ENCODE peak calls at places on chromosomes 12 and 14, in five cellular contexts. One of them, this sample, is unnamed.

GRCh38 chr14:50910495-50911420 is 33.5 kb downstream of the PYGL start:
- DNase-seq in IMR-90: no peak
- DNase-seq in neuronal stem cell: no peak
- DNase-seq in mesenchymal stem cell: no peak
- DNase-seq in H1: no peak
- DNase-seq in this sample: peak; percentile 75

GRCh38 chr12:46675736-46676135 is 150.1 kb downstream of the SLC38A4 start:
- DNase-seq in IMR-90: peak; percentile 44
- DNase-seq in neuronal stem cell: peak; percentile 41
- DNase-seq in mesenchymal stem cell: peak; percentile 50
- DNase-seq in H1: no peak
- DNase-seq in this sample: no peak

GRCh38 chr12:43861847-43862150 is 25.9 kb downstream of the TMEM117 start:
- DNase-seq in IMR-90: no peak
- DNase-seq in neuronal stem cell: no peak
- DNase-seq in mesenchymal stem cell: no peak
- DNase-seq in H1: no peak
- DNase-seq in this sample: no peak

GRCh38 chr14:89284368-89285058 is 132.5 kb downstream of the FOXN3 start:
- DNase-seq in IMR-90: peak; percentile 63
- DNase-seq in neuronal stem cell: no peak
- DNase-seq in mesenchymal stem cell: no peak
- DNase-seq in H1: no peak
- DNase-seq in this sample: no peak

GRCh38 chr12:58066296-58066695 is 124.9 kb downstream of the ATP23 start:
- DNase-seq in IMR-90: no peak
- DNase-seq in neuronal stem cell: no peak
- DNase-seq in mesenchymal stem cell: no peak
- DNase-seq in H1: no peak
- DNase-seq in this sample: no peak

GRCh38 chr12:28780096-28780495 is 369.0 kb upstream of the FAR2 start:
- DNase-seq in IMR-90: peak; percentile 81
- DNase-seq in neuronal stem cell: no peak
- DNase-seq in mesenchymal stem cell: peak; percentile 93
- DNase-seq in H1: no peak
- DNase-seq in this sample: no peak

GRCh38 chr12:7937867-7938506 is 2.0 kb upstream of the SLC2A3 start:
- DNase-seq in IMR-90: no peak
- DNase-seq in neuronal stem cell: no peak
- DNase-seq in mesenchymal stem cell: peak; percentile 41
- DNase-seq in H1: no peak
- DNase-seq in this sample: no peak

GRCh38 chr12:48940181-48940580 is 14.9 kb upstream of the FKBP11 start:
- DNase-seq in IMR-90: peak; percentile 26
- DNase-seq in neuronal stem cell: no peak
- DNase-seq in mesenchymal stem cell: no peak
- DNase-seq in H1: no peak
- DNase-seq in this sample: no peak

GRCh38 chr12:46786774-46787173 is 39.0 kb downstream of the SLC38A4 start:
- DNase-seq in IMR-90: peak; percentile 85
- DNase-seq in neuronal stem cell: no peak
- DNase-seq in mesenchymal stem cell: peak; percentile 33
- DNase-seq in H1: no peak
- DNase-seq in this sample: no peak

GRCh38 chr12:64730585-64730964 is 28.6 kb downstream of the GNS start:
- DNase-seq in IMR-90: no peak
- DNase-seq in neuronal stem cell: no peak
- DNase-seq in mesenchymal stem cell: peak; percentile 15
- DNase-seq in H1: no peak
- DNase-seq in this sample: no peak

GRCh38 chr12:16482726-16483125 is 123.2 kb downstream of the LMO3 start:
- DNase-seq in IMR-90: peak; percentile 41
- DNase-seq in neuronal stem cell: no peak
- DNase-seq in mesenchymal stem cell: no peak
- DNase-seq in H1: no peak
- DNase-seq in this sample: no peak

GRCh38 chr12:62977419-62977818 is 42.5 kb upstream of the PPM1H start:
- DNase-seq in IMR-90: no peak
- DNase-seq in neuronal stem cell: no peak
- DNase-seq in mesenchymal stem cell: no peak
- DNase-seq in H1: no peak
- DNase-seq in this sample: no peak

GRCh38 chr12:41190360-41190759 is 2.2 kb downstream of the PDZRN4 start:
- DNase-seq in IMR-90: no peak
- DNase-seq in neuronal stem cell: no peak
- DNase-seq in mesenchymal stem cell: peak; percentile 36
- DNase-seq in H1: no peak
- DNase-seq in this sample: peak; percentile 32

GRCh38 chr12:124402281-124403066 is 107.6 kb downstream of the RFLNA start:
- DNase-seq in IMR-90: no peak
- DNase-seq in neuronal stem cell: no peak
- DNase-seq in mesenchymal stem cell: no peak
- DNase-seq in H1: no peak
- DNase-seq in this sample: peak; percentile 63

GRCh38 chr12:111426341-111427185 is 20.8 kb downstream of the SH2B3 start:
- DNase-seq in IMR-90: peak; percentile 50
- DNase-seq in neuronal stem cell: no peak
- DNase-seq in mesenchymal stem cell: peak; percentile 67
- DNase-seq in H1: no peak
- DNase-seq in this sample: no peak

GRCh38 chr14:68945190-68945584 is 33.9 kb downstream of the ACTN1 start:
- DNase-seq in IMR-90: no peak
- DNase-seq in neuronal stem cell: no peak
- DNase-seq in mesenchymal stem cell: no peak
- DNase-seq in H1: no peak
- DNase-seq in this sample: no peak

GRCh38 chr14:20455355-20456300 is 602 bp downstream of the APEX1 start:
- DNase-seq in IMR-90: peak; percentile 89
- DNase-seq in neuronal stem cell: no peak
- DNase-seq in mesenchymal stem cell: peak; percentile 97
- DNase-seq in H1: no peak
- DNase-seq in this sample: no peak

GRCh38 chr14:95410838-95411237 is 91.1 kb upstream of the CLMN start:
- DNase-seq in IMR-90: no peak
- DNase-seq in neuronal stem cell: no peak
- DNase-seq in mesenchymal stem cell: no peak
- DNase-seq in H1: no peak
- DNase-seq in this sample: no peak

DNA sequence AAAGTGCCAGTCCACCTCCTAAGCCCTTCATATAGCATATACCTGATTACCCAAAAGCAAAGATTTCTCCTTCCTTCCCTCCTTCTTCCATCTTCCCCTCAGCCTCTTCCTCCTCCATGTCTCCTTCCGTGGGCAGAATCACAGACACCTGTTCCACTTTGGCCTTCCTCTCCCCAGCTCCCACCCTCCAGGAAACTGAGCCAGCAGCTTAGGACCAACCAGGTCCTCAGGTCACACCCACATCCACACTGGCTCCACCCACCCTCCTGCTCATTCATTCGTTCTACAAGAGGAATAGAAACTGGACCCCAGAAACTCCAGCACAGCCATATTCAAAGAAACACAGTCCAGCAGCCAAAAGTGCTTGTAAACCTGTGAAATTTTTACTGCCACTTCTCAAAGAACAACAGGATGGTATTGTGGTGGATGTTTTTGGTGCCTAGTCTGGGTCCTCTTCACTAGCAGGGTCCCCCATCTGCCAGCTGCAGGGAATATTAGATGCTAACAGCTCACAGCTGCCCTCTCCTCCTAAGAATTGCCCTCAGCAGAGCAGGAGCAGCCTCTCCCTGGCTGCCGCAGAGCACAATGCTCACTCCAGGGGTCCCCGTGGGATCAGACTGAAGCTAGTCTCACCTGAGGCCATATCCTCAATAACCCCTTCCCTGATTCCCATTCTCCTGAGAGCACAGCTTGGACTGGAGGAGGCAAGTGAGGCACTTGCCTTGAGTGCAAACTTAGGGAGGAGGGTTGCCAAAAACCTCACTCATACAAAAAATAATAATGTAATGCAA is 18.4 kb downstream of the CMKLR1 start:
- DNase-seq in IMR-90: no peak
- DNase-seq in neuronal stem cell: no peak
- DNase-seq in mesenchymal stem cell: no peak
- DNase-seq in H1: no peak
- DNase-seq in this sample: peak; percentile 50
- H2AK5ac ChIP-seq in IMR-90: no peak overlapping the region
- H2AK5ac ChIP-seq in neuronal stem cell: no peak overlapping the region
- H2AK5ac ChIP-seq in mesenchymal stem cell: no peak overlapping the region
- H2AK5ac ChIP-seq in H1: peak overlapping the region; percentile 30
- H2AK5ac ChIP-seq in this sample: no peak overlapping the region

GRCh38 chr12:54409267-54409666 is 9.8 kb downstream of the ITGA5 start:
- DNase-seq in IMR-90: no peak
- DNase-seq in neuronal stem cell: no peak
- DNase-seq in mesenchymal stem cell: no peak
- DNase-seq in H1: no peak
- DNase-seq in this sample: no peak
- H4K91ac ChIP-seq in IMR-90: no peak overlapping the region
- H4K91ac ChIP-seq in neuronal stem cell: no peak overlapping the region
- H4K91ac ChIP-seq in mesenchymal stem cell: no peak overlapping the region
- H4K91ac ChIP-seq in H1: no peak overlapping the region
- H4K91ac ChIP-seq in this sample: no peak overlapping the region

DNA sequence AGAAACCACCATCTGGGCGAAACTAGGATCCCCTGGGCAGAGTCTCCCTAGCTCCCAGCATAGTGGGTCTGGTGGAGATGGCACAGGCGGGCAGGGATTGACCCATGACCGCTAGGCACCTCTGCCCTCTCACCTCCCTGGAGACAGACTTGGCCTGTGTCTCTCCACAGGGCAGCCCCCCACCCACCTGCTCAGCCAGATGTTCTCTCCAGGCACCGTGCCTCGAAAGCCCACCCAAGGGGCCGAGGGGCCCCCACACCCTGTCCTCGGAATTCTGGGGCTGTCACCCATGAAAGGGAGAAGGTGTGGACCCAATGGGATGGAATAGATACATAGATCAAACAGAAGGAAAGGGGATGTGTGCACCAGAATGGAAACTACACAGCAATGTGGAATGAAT is 229.1 kb upstream of the RTL1 start:
- DNase-seq in IMR-90: no peak
- DNase-seq in neuronal stem cell: no peak
- DNase-seq in mesenchymal stem cell: no peak
- DNase-seq in H1: no peak
- DNase-seq in this sample: no peak
- H2AK5ac ChIP-seq in IMR-90: no peak overlapping the region
- H2AK5ac ChIP-seq in neuronal stem cell: no peak overlapping the region
- H2AK5ac ChIP-seq in mesenchymal stem cell: no peak overlapping the region
- H2AK5ac ChIP-seq in H1: no peak overlapping the region
- H2AK5ac ChIP-seq in this sample: no peak overlapping the region

GRCh38 chr14:99572173-99572999 is 31.6 kb downstream of the CCDC85C start:
- DNase-seq in IMR-90: no peak
- DNase-seq in neuronal stem cell: no peak
- DNase-seq in mesenchymal stem cell: no peak
- DNase-seq in H1: no peak
- DNase-seq in this sample: no peak

GRCh38 chr14:99574099-99574880 is 29.7 kb downstream of the CCDC85C start:
- DNase-seq in IMR-90: peak; percentile 78
- DNase-seq in neuronal stem cell: peak; percentile 45
- DNase-seq in mesenchymal stem cell: peak; percentile 50
- DNase-seq in H1: peak; percentile 44
- DNase-seq in this sample: peak; percentile 67

GRCh38 chr14:99571303-99571986 is 32.6 kb downstream of the CCDC85C start:
- DNase-seq in IMR-90: no peak
- DNase-seq in neuronal stem cell: no peak
- DNase-seq in mesenchymal stem cell: no peak
- DNase-seq in H1: no peak
- DNase-seq in this sample: no peak

GRCh38 chr14:99573436-99574098 is 30.4 kb downstream of the CCDC85C start:
- DNase-seq in IMR-90: no peak
- DNase-seq in neuronal stem cell: no peak
- DNase-seq in mesenchymal stem cell: no peak
- DNase-seq in H1: no peak
- DNase-seq in this sample: no peak

GRCh38 chr14:99573000-99573330 is 31.0 kb downstream of the CCDC85C start:
- DNase-seq in IMR-90: no peak
- DNase-seq in neuronal stem cell: no peak
- DNase-seq in mesenchymal stem cell: no peak
- DNase-seq in H1: no peak
- DNase-seq in this sample: no peak
- H4K91ac ChIP-seq in IMR-90: peak overlapping the region; percentile 45
- H4K91ac ChIP-seq in neuronal stem cell: no peak overlapping the region
- H4K91ac ChIP-seq in mesenchymal stem cell: no peak overlapping the region
- H4K91ac ChIP-seq in H1: peak overlapping the region; percentile 72
- H4K91ac ChIP-seq in this sample: no peak overlapping the region

DNA sequence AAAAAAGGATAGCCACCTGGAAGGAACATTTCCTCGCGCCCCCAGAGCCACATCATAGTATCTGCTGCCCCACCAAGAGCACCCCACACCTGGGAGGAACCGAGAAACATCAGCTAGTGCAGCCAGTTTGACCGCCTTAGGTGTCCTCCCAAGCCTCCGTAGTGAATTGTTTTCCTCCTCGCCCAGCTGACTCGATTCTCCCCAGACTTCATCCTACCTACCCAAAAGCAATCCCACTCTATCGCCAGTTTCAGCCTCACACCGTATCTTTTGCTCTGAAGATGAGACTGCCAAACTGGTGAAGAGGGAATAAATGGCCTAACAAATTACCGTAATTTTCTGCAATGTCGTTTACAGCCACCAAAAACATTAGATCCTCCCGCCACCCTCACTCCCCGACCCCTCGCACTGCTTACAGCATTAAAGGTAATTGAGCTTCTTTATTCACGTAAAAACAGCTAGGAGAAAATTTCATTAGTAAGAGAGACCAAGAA is 1.2 kb upstream of the SLC11A2 start:
- DNase-seq in IMR-90: no peak
- DNase-seq in neuronal stem cell: no peak
- DNase-seq in mesenchymal stem cell: no peak
- DNase-seq in H1: no peak
- DNase-seq in this sample: no peak
- H2AK5ac ChIP-seq in IMR-90: peak overlapping the region; percentile 2
- H2AK5ac ChIP-seq in neuronal stem cell: peak overlapping the region; percentile 99
- H2AK5ac ChIP-seq in mesenchymal stem cell: no peak overlapping the region
- H2AK5ac ChIP-seq in H1: no peak overlapping the region
- H2AK5ac ChIP-seq in this sample: no peak overlapping the region

GRCh38 chr12:100986595-100987547 is 192.3 kb downstream of the ANO4 start:
- DNase-seq in IMR-90: peak; percentile 63
- DNase-seq in neuronal stem cell: no peak
- DNase-seq in mesenchymal stem cell: peak; percentile 37
- DNase-seq in H1: no peak
- DNase-seq in this sample: peak; percentile 59
- H4K91ac ChIP-seq in IMR-90: peak overlapping the region; percentile 80
- H4K91ac ChIP-seq in neuronal stem cell: no peak overlapping the region
- H4K91ac ChIP-seq in mesenchymal stem cell: no peak overlapping the region
- H4K91ac ChIP-seq in H1: peak overlapping the region; percentile 22
- H4K91ac ChIP-seq in this sample: no peak overlapping the region

GRCh38 chr12:105622220-105622619 is 291.7 kb downstream of the C12orf75 start:
- DNase-seq in IMR-90: no peak
- DNase-seq in neuronal stem cell: no peak
- DNase-seq in mesenchymal stem cell: no peak
- DNase-seq in H1: no peak
- DNase-seq in this sample: no peak
- H2AK5ac ChIP-seq in IMR-90: no peak overlapping the region
- H2AK5ac ChIP-seq in neuronal stem cell: no peak overlapping the region
- H2AK5ac ChIP-seq in mesenchymal stem cell: no peak overlapping the region
- H2AK5ac ChIP-seq in H1: no peak overlapping the region
- H2AK5ac ChIP-seq in this sample: no peak overlapping the region

This sample was measured in H9.